ENCODE peak calls at places on chromosomes 13 and 19, in four cellular contexts. G, S, V and J are unnamed samples.

GRCh38 chr19:34298891-34299510 is 44.6 kb downstream of the GARRE1 start:
- DNase-seq in V (no peak), S (no peak), G (no peak), J (no peak)

GRCh38 chr19:49338023-49338677 is 2.9 kb downstream of the CD37 start:
- DNase-seq in V (no peak), S (no peak), G (no peak), J (no peak)

GRCh38 chr19:28103916-28104315 is 1109.0 kb downstream of the UQCRFS1 start:
- DNase-seq in G (no peak), S (no peak), V (no peak), J (no peak)

GRCh38 chr13:105334211-105334610 is 1201.3 kb downstream of the EFNB2 start:
- DNase-seq in G (no peak), V (no peak), S (no peak), J (no peak)

GRCh38 chr19:13262450-13262849 is 112.2 kb downstream of the IER2 start:
- DNase-seq in V (peak; percentile 72), G (no peak), S (no peak), J (peak; percentile 34)

GRCh38 chr19:12162513-12162881 is 399 bp upstream of the ZNF136 start:
- DNase-seq in V (no peak), S (no peak), G (no peak), J (no peak)

GRCh38 chr13:109836629-109837607 is 50.5 kb upstream of the IRS2 start:
- DNase-seq in G (no peak), V (no peak), S (peak; percentile 38), J (no peak)

GRCh38 chr13:112891477-112892401 is 77.3 kb upstream of the MCF2L start:
- DNase-seq in S (no peak), G (no peak), V (no peak), J (no peak)

GRCh38 chr19:10580979-10581631 is 6.0 kb downstream of the AP1M2 start:
- DNase-seq in V (peak; percentile 97), G (peak; percentile 87), S (no peak), J (peak; percentile 85)

GRCh38 chr13:28324181-28324789 is 170.6 kb downstream of the FLT1 start:
- DNase-seq in G (peak; percentile 45), S (peak; percentile 45), V (peak; percentile 80), J (peak; percentile 31)

GRCh38 chr13:80237646-80238045 is 103.3 kb downstream of the SPRY2 start:
- DNase-seq in V (no peak), S (no peak), G (no peak), J (no peak)

GRCh38 chr13:73096173-73097117 is 37.6 kb downstream of the KLF5 start:
- DNase-seq in G (no peak), V (no peak), S (no peak), J (no peak)

GRCh38 chr19:16915135-16915534 is 26.3 kb downstream of the F2RL3 start:
- DNase-seq in S (no peak), V (no peak), G (no peak), J (no peak)

GRCh38 chr19:54462713-54463530 is 656 bp downstream of the LENG9 start:
- DNase-seq in G (peak; percentile 76), S (no peak), V (peak; percentile 82), J (no peak)

GRCh38 chr19:47700934-47701716 is 12.1 kb upstream of the EHD2 start:
- DNase-seq in V (no peak), S (no peak), G (no peak), J (no peak)

GRCh38 chr19:46470376-46470775 is 987 bp downstream of the PNMA8A start:
- DNase-seq in G (no peak), S (no peak), V (no peak), J (no peak)

GRCh38 chr13:112655898-112656297 is 33.9 kb upstream of the ATP11A start:
- DNase-seq in S (no peak), G (no peak), V (no peak), J (no peak)

GRCh38 chr19:7618366-7618765 is 11.0 kb downstream of the XAB2 start:
- DNase-seq in S (no peak), G (no peak), V (no peak), J (no peak)

GRCh38 chr13:40342901-40343300 is 323.5 kb downstream of the FOXO1 start:
- DNase-seq in G (no peak), S (no peak), V (no peak), J (no peak)

GRCh38 chr19:39126593-39127187 is 1.1 kb downstream of the PAK4 start:
- DNase-seq in V (no peak), G (no peak), S (no peak), J (no peak)